ENCODE peak calls at places on chromosomes 3 and 15, in four cellular contexts. L is mammary epithelial cell, V is HTR-8/SVneo, E is lung. D is an unnamed sample.

GRCh38 chr15:64681424-64682024 is 93.9 kb downstream of the RBPMS2 start:
- DNase-seq in V (peak; percentile 83), L (peak; percentile 53), E (peak; percentile 46), D (peak; percentile 32)

GRCh38 chr3:127406309-127407025 is 118.6 kb upstream of the PRR20G start:
- DNase-seq in L (peak; percentile 12), E (no peak), V (no peak), D (no peak)

GRCh38 chr15:62719316-62719715 is 323.2 kb upstream of the TPM1 start:
- DNase-seq in V (no peak), E (no peak), L (peak; percentile 12), D (no peak)

GRCh38 chr3:125120370-125121122 is 64.7 kb upstream of the HEG1 start:
- DNase-seq in V (no peak), E (no peak), L (no peak), D (no peak)

GRCh38 chr3:17935217-17935616 is 192.8 kb upstream of the TBC1D5 start:
- DNase-seq in E (no peak), L (no peak), V (no peak), D (no peak)

GRCh38 chr3:63814300-63814699 is 4.8 kb upstream of the C3orf49 start:
- DNase-seq in L (no peak), V (no peak), E (no peak), D (no peak)

GRCh38 chr15:41567261-41567660 is 8.2 kb downstream of the TYRO3 start:
- DNase-seq in L (no peak), E (no peak), V (no peak), D (no peak)

GRCh38 chr15:40915679-40916078 is 13.5 kb upstream of the DLL4 start:
- DNase-seq in V (no peak), L (no peak), E (no peak), D (no peak)

GRCh38 chr15:58043192-58043903 is 22.2 kb downstream of the ALDH1A2 start:
- DNase-seq in L (peak; percentile 11), V (no peak), E (no peak), D (peak; percentile 12)

GRCh38 chr3:52052831-52053306 is 3.5 kb downstream of the DUSP7 start:
- DNase-seq in V (peak; percentile 81), L (peak; percentile 73), E (peak; percentile 83), D (no peak)

GRCh38 chr3:173214576-173214975 is 73.5 kb upstream of the SPATA16 start:
- DNase-seq in E (no peak), V (no peak), L (no peak), D (no peak)

GRCh38 chr15:27668471-27669220 is 430.5 kb downstream of the OCA2 start:
- DNase-seq in E (no peak), V (no peak), L (no peak), D (no peak)

GRCh38 chr15:73923488-73924164 is 2.6 kb upstream of the LOXL1 start:
- DNase-seq in V (no peak), E (no peak), L (no peak), D (no peak)

GRCh38 chr3:126245811-126246727 is 65.7 kb upstream of the ALDH1L1 start:
- DNase-seq in V (no peak), L (no peak), E (peak; percentile 66), D (no peak)

GRCh38 chr3:108103971-108104797 is 13.4 kb upstream of the CD47 start:
- DNase-seq in V (no peak), E (no peak), L (no peak), D (no peak)

D was measured in Panc1.